ENCODE peak calls at places on chromosome 20, in four cellular contexts. R is vagina, I is prostate gland, F is uterus. C is an unnamed sample.

GRCh38 chr20:17971571-17972013 is 2.8 kb downstream of the MGME1 start:
- DNase-seq in I (no peak), R (no peak), F (no peak), C (no peak)

GRCh38 chr20:4809707-4810106 is 88.0 kb downstream of the PRND start:
- DNase-seq in I (no peak), R (no peak), F (no peak), C (no peak)

GRCh38 chr20:50635676-50636600 is 55.4 kb downstream of the RIPOR3 start:
- DNase-seq in F (peak; percentile 70), R (no peak), I (peak; percentile 22), C (peak; percentile 89)

GRCh38 chr20:36607586-36608387 is 2.2 kb downstream of the RAB5IF start:
- DNase-seq in R (no peak), F (no peak), I (no peak), C (no peak)

GRCh38 chr20:1062334-1063015 is 55.9 kb upstream of the PSMF1 start:
- DNase-seq in I (peak; percentile 15), R (no peak), F (no peak), C (no peak)

GRCh38 chr20:53774487-53775203 is 181.0 kb upstream of the ZNF217 start:
- DNase-seq in I (no peak), F (no peak), R (no peak), C (no peak)

GRCh38 chr20:51093240-51093763 is 70.4 kb upstream of the KCNG1 start:
- DNase-seq in I (no peak), R (no peak), F (no peak), C (no peak)

GRCh38 chr20:51446656-51447055 is 95.9 kb downstream of the NFATC2 start:
- DNase-seq in I (no peak), R (no peak), F (peak; percentile 54), C (no peak)

GRCh38 chr20:10659651-10660601 is 13.9 kb downstream of the JAG1 start:
- DNase-seq in F (no peak), I (no peak), R (no peak), C (no peak)

GRCh38 chr20:17654649-17655285 is 27.3 kb downstream of the RRBP1 start:
- DNase-seq in I (no peak), F (peak; percentile 68), R (no peak), C (no peak)

GRCh38 chr20:51710503-51710902 is 57.7 kb downstream of the ATP9A start:
- DNase-seq in I (no peak), R (no peak), F (no peak), C (no peak)

GRCh38 chr20:21398505-21399057 is 1.3 kb upstream of the NKX2-4 start:
- DNase-seq in R (no peak), F (no peak), I (no peak), C (no peak)

GRCh38 chr20:44032583-44033138 is 118.0 kb downstream of the TOX2 start:
- DNase-seq in I (no peak), R (no peak), F (no peak), C (peak; percentile 57)

GRCh38 chr20:41011551-41012067 is 17.0 kb upstream of the TOP1 start:
- DNase-seq in R (no peak), F (no peak), I (no peak), C (no peak)
- TF ChIP-seq CTCF in R (no peak), F (no peak), I (no peak), C (no peak)

GRCh38 chr20:63212792-63213191 is 3.1 kb downstream of the YTHDF1 start:
- DNase-seq in I (no peak), F (no peak), R (no peak), C (no peak)
- TF ChIP-seq CTCF in I (no peak), F (no peak), R (no peak), C (no peak)

GRCh38 chr20:48948612-48949011 is 27.1 kb downstream of the ARFGEF2 start:
- DNase-seq in R (no peak), I (no peak), F (no peak), C (no peak)

GRCh38 chr20:48951041-48951440 is 29.5 kb downstream of the ARFGEF2 start:
- DNase-seq in I (no peak), F (no peak), R (no peak), C (no peak)

GRCh38 chr20:48951646-48952045 is 30.1 kb downstream of the ARFGEF2 start:
- DNase-seq in R (no peak), F (no peak), I (peak; percentile 26), C (no peak)

GRCh38 chr20:48952656-48953055 is 31.1 kb downstream of the ARFGEF2 start:
- DNase-seq in F (no peak), R (no peak), I (no peak), C (no peak)

DNA sequence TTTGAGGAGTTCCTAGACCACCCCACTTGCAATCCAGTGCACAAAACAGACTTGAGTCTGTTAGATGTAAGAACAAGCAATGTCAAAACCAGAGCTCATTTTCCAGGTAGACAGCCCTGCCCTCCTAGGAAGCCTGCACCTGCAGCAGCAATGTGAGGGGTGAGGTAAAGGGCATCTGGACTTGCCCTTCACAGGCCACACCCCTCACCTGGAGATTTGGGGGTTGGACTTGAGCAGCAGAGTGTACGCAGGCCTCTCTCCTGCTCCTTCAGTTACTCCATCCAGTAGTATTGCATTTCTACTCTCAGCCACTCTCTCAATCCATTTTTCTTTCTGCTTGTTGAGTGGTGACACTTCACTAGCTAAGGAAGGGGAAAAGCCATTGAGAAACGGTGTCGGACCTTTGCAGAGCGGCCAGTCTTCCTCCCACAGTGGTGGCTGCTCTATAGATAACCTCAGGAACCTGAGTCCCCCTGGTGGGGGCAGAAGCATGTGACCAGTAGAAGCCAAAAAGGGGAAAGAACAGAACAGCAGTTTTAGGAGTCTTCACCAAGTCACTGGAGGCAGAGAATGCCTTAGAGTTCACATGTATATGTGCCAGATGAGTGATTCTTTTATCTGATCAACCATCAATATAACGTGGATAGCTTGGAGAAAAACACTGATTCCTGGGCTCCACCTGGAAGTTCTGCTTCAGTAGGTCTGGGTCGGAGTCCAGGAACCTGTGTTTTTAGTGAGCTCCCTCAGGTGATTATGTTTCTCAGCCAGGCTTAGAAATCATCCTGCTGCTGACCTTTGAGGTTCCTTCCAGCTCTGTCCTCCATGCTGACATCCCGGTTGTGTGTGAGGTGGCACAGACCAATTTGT is 28.0 kb downstream of the ARFGEF2 start:
- DNase-seq in I (no peak), R (no peak), F (no peak), C (no peak)
- TF ChIP-seq CTCF in I (no peak), R (no peak), F (no peak), C (no peak)

GRCh38 chr20:3137492-3137891 is 22.2 kb downstream of the FASTKD5 start:
- DNase-seq in R (no peak), I (no peak), F (no peak), C (no peak)

GRCh38 chr20:3130051-3130600 is 29.5 kb downstream of the FASTKD5 start:
- DNase-seq in R (no peak), F (no peak), I (no peak), C (no peak)

GRCh38 chr20:3133156-3133555 is 26.5 kb downstream of the FASTKD5 start:
- DNase-seq in R (no peak), F (no peak), I (no peak), C (no peak)

GRCh38 chr20:3134151-3134550 is 25.5 kb downstream of the FASTKD5 start:
- DNase-seq in R (no peak), I (no peak), F (no peak), C (no peak)

DNA sequence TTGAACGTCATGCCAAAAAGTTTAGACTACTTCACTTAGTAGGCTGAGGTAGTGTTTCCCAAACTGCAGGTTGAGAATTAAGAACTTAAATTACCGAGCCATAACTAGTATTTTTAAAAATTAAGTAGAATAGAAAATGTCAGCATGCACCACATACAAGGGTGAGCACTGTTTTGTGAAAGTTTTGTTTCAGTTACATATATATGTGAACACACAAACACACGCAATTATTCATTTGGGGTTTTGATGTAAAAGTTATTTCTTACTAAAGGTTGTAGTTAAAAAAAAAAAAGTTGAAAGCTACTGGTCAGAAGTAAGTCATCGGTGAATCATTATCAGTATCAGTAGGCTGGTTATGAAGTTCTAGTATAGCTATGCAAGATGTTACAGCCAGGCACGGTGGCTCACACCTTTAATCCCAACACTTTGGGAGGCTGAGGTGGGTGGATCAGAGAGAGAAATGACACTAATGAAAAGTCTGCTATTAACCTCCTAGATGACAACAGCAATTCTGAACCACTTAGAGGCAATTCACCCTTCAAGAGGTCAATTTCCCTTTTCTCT is 24.1 kb downstream of the FASTKD5 start:
- DNase-seq in I (no peak), F (no peak), R (no peak), C (no peak)
- TF ChIP-seq CTCF in I (no peak), F (no peak), R (no peak), C (no peak)

GRCh38 chr20:58237318-58238182 is 9.1 kb upstream of the ANKRD60 start:
- DNase-seq in I (no peak), R (no peak), F (no peak), C (no peak)

GRCh38 chr20:58236612-58237317 is 8.3 kb upstream of the ANKRD60 start:
- DNase-seq in I (peak; percentile 56), F (peak; percentile 73), R (no peak), C (peak; percentile 92)

GRCh38 chr20:58238490-58238889 is 10.0 kb upstream of the ANKRD60 start:
- DNase-seq in R (no peak), F (no peak), I (no peak), C (peak; percentile 66)

GRCh38 chr20:58241766-58242465 is 13.5 kb upstream of the ANKRD60 start:
- DNase-seq in R (no peak), I (no peak), F (no peak), C (peak; percentile 63)

GRCh38 chr20:58239216-58239615 is 10.8 kb upstream of the ANKRD60 start:
- DNase-seq in R (no peak), F (no peak), I (no peak), C (no peak)
- TF ChIP-seq CTCF in R (no peak), F (no peak), I (no peak), C (no peak)

GRCh38 chr20:48148916-48149672 is 363.8 kb upstream of the SULF2 start:
- DNase-seq in I (no peak), R (no peak), F (no peak), C (no peak)
- TF ChIP-seq CTCF in I (no peak), R (no peak), F (no peak), C (no peak)

DNA sequence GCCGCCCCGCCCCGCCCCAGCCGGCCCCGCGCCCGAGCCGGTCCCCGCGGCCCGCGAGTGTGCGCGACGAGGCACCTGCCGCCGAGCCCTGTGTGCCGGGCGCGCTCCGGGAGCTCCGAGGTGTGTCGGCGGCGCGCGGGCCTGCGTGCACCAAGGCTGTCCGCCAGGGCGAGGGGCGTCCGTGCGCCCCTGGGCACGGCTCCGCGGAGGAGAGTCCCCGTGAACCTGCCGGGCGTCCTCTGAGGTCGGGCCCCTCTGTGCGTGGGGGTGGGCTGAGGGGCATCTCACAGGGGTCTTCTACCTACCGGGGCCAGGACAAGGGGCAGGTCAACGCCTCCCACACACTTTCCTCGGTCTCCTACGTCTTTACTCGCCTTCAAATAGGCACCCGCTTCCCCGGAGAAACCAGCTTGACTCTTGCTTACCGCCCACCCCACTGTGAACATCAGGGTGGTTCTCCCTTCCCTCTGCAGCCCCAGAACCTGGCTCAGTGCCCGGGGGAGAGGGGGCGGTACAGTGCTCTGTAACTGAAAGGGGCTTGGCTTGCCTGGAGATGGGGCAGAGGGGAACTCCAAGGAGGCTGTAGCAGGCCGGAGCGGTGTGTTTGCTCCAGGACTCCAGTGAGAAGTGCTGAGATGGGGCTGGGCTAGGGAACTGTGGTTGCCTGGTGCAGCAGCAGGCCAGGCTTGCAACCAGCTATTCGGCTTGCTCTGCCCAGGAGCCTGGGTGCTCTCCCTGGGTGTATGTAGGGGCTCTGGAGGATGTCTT is at the start of gene SAMD10:
- DNase-seq in R (no peak), I (no peak), F (peak; percentile 33), C (no peak)
- TF ChIP-seq CTCF in R (no peak), I (no peak), F (no peak), C (no peak)